ENCODE peak calls at places on chromosomes 7 and 10, in seven cellular contexts. B is SK-N-SH, Q is H1, V is K562, J is HepG2, K is GM12878, S is GM12891. A is an unnamed sample.

GRCh38 chr10:18615618-18616017 is 35.8 kb downstream of the NSUN6 start:
- DNase-seq in B (no peak), Q (no peak), V (no peak), J (peak; percentile 90), K (no peak), S (no peak), A (no peak)

GRCh38 chr7:93960986-93961385 is 39.5 kb downstream of the GNG11 start:
- DNase-seq in B (no peak), Q (no peak), V (no peak), J (no peak), K (no peak), S (no peak), A (no peak)

GRCh38 chr7:104664648-104665047 is 336.2 kb downstream of the LHFPL3 start:
- DNase-seq in B (no peak), Q (no peak), V (no peak), J (no peak), K (no peak), S (no peak), A (no peak)

GRCh38 chr10:24307696-24308476 is 98.9 kb downstream of the KIAA1217 start:
- DNase-seq in B (no peak), Q (no peak), V (no peak), J (no peak), K (no peak), S (no peak), A (no peak)

GRCh38 chr7:114048386-114049235 is 129.8 kb upstream of the PPP1R3A start:
- DNase-seq in B (peak; percentile 16), Q (no peak), V (peak; percentile 13), J (peak; percentile 12), K (no peak), S (no peak), A (no peak)

GRCh38 chr10:114281006-114281405 is 42.0 kb downstream of the VWA2 start:
- DNase-seq in B (no peak), Q (no peak), V (no peak), J (no peak), K (no peak), S (no peak), A (no peak)

GRCh38 chr7:114922652-114923402 is 933 bp downstream of the MDFIC start:
- DNase-seq in B (peak; percentile 53), Q (peak; percentile 49), V (no peak), J (no peak), K (no peak), S (peak; percentile 19), A (peak; percentile 35)

GRCh38 chr7:143376396-143376795 is 4.7 kb upstream of the ZYX start:
- DNase-seq in B (no peak), Q (no peak), V (no peak), J (no peak), K (no peak), S (no peak), A (no peak)

GRCh38 chr10:130045091-130045652 is 65.5 kb downstream of the C10orf143 start:
- DNase-seq in B (no peak), Q (peak; percentile 77), V (peak; percentile 9), J (no peak), K (no peak), S (no peak), A (no peak)

DNA sequence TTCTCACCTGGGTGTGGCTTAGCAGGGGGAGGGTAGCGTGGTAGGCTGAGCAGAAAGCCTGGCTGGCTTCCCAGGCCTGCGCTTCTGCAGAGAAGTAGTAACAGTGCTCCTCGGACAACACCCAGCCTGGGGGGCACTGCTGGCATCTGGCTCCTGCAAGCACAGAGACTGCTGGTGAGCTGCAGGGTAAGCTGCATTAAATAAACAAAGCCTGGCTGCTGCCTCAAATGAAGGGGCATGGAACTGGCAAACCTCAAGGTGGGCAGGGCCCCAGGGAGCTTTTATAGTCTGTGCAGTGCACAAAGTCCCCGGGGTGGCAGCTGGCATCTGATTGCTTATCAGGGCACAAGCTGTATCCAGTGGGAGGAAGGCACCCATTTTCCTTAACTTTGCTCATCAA is 3.9 kb downstream of the KLRG2 start:
- DNase-seq in B (peak; percentile 72), Q (no peak), V (no peak), J (no peak), K (no peak), S (no peak), A (no peak)
- TF ChIP-seq TAF1 in B (no peak), Q (no peak), V (no peak), J (no peak), K (no peak), S (no peak), A (no peak)

DNA sequence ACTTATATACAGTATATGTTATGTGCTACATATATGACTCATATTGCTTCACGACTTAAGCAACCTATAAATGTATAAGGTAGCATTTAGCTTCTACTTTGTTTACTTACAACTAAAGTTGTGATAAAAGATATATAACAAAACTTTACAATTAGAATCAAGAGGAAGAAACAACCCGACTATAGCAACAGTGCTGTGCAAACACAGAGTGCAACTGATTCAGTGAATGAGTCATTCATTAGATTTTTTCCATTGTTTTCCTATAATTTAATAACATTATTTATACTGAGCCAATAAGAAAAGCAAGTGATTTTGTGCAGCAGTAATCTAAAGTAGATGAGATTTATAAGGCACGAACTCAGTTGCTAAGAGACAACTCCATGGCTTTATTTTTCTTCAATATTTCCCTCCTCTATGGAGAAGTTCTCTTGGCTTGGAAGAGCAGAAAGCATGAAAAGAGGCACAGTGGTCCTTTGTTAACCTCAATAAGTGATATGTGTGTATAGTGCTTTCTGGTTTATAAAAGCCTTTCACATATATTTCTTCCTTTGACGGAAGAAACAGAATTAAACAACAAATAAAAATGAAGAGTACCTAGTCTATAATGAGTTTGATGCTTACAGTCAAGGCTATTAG is 19.8 kb downstream of the CEP41 start:
- DNase-seq in B (no peak), Q (no peak), V (no peak), J (no peak), K (no peak), S (no peak), A (no peak)
- TF ChIP-seq TAF1 in B (no peak), Q (no peak), V (no peak), J (no peak), K (no peak), S (no peak), A (no peak)

DNA sequence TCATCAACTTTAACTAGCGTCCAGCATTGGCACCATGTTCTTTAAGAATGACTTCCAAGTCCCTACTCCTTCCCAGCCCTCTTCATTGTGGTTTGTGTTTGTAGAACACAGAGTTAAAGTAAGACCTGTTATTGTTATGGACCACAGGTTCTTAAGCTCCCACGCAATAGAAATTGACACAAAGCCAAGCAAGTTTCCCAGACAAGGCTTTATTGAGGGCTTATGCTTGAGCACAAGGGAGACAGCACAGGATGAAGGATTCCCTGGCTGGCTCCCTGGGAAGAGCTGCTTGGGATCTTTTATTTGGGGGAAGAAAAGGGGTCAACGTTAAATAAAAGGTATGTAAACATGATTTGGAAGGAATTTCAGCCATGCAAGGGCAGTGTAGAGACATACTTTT is 44.3 kb upstream of the PRKCQ start:
- DNase-seq in B (no peak), Q (no peak), V (no peak), J (no peak), K (no peak), S (no peak), A (no peak)
- TF ChIP-seq TAF1 in B (no peak), Q (no peak), V (no peak), J (no peak), K (no peak), S (no peak), A (no peak)

GRCh38 chr7:153541903-153542302 is 510.3 kb upstream of the DPP6 start:
- DNase-seq in B (no peak), Q (no peak), V (no peak), J (no peak), K (no peak), S (no peak), A (no peak)
- TF ChIP-seq TAF1 in B (no peak), Q (no peak), V (no peak), J (no peak), K (no peak), S (no peak), A (no peak)

GRCh38 chr7:24764972-24765744 is 7.9 kb upstream of the GSDME start:
- DNase-seq in B (peak; percentile 61), Q (no peak), V (no peak), J (no peak), K (no peak), S (no peak), A (no peak)
- TF ChIP-seq TAF1 in B (no peak), Q (no peak), V (no peak), J (no peak), K (no peak), S (no peak), A (no peak)

GRCh38 chr7:30238721-30239441 is 45.5 kb upstream of the ZNRF2 start:
- DNase-seq in B (no peak), Q (no peak), V (no peak), J (peak; percentile 91), K (peak; percentile 75), S (no peak), A (no peak)
- TF ChIP-seq TAF1 in B (no peak), Q (no peak), V (no peak), J (no peak), K (no peak), S (no peak), A (no peak)

GRCh38 chr10:1643911-1644810 is 93.2 kb downstream of the ADARB2 start:
- DNase-seq in B (no peak), Q (no peak), V (no peak), J (no peak), K (no peak), S (no peak), A (no peak)
- TF ChIP-seq TAF1 in B (no peak), Q (no peak), V (no peak), J (no peak), K (no peak), S (no peak), A (no peak)

GRCh38 chr10:125118701-125119100 is 41.7 kb downstream of the CTBP2 start:
- DNase-seq in B (no peak), Q (no peak), V (no peak), J (no peak), K (no peak), S (no peak), A (no peak)

GRCh38 chr10:125116041-125116649 is 44.2 kb downstream of the CTBP2 start:
- DNase-seq in B (no peak), Q (no peak), V (no peak), J (no peak), K (no peak), S (no peak), A (no peak)

GRCh38 chr10:125116652-125117310 is 43.6 kb downstream of the CTBP2 start:
- DNase-seq in B (no peak), Q (no peak), V (no peak), J (no peak), K (no peak), S (no peak), A (no peak)

GRCh38 chr10:125120046-125120710 is 40.2 kb downstream of the CTBP2 start:
- DNase-seq in B (no peak), Q (no peak), V (no peak), J (no peak), K (no peak), S (no peak), A (no peak)

DNA sequence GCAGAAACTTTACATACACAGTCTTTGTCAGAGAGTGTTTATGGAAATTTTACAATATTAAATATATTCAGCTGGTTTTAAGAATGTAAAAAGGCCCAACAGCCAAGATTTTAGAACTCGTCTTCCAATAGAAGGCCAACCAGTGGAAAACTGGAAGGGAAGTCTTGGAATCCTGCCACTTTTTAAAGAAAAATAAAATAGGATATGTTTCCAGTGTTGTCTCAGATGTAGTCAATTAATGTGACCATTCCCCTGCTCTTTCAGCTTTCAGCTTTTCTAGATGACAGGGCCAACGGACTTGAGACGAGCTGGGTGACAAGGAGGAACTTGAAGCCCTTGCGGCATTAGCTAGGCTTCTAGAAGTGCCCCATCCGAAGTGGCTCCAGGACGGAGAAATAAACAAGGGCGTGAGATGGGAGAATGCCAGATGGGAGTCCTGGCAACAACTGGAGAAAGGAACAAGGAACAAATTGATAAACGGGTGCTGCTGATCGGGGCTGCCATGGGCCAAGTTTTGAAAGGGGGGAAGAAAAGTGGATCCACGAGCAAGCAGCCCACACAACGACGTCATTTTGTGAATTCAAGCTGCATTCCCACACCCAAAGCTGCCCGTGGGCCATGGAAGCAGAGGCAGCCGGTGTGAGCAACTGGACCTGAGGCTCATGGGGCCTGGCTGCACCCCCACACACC is 42.3 kb downstream of the CTBP2 start:
- DNase-seq in B (no peak), Q (no peak), V (no peak), J (no peak), K (no peak), S (no peak), A (no peak)
- TF ChIP-seq TAF1 in B (no peak), Q (no peak), V (no peak), J (no peak), K (no peak), S (no peak), A (no peak)

A was measured in GM12892.